ENCODE peak calls at places on chromosomes 12 and 14, in ten cellular contexts. Y is midbrain; H is SK-N-DZ; E is mammary epithelial cell; Q is mesothelial cell of epicardium; F is renal cortical epithelial cell; C is NCI-H2081; G is naive thymus-derived CD8-positive, alpha-beta T cell; B is hepatocyte; W is COLO829. N is an unnamed sample.

GRCh38 chr12:6084261-6084968 is 40.1 kb downstream of the VWF start:
- DNase-seq in Y (peak), H (peak), E (peak), Q (no peak), F (peak), C (no peak), G (no peak), B (peak), W (no peak), N (no peak)

GRCh38 chr14:45185110-45185814 is 49.5 kb downstream of the FANCM start:
- DNase-seq in Y (no peak), H (no peak), E (no peak), Q (no peak), F (no peak), C (no peak), G (no peak), B (no peak), W (no peak), N (no peak)

GRCh38 chr12:47824198-47824597 is 4.5 kb upstream of the HDAC7 start:
- DNase-seq in Y (no peak), H (no peak), E (no peak), Q (no peak), F (no peak), C (no peak), G (peak), B (no peak), W (no peak), N (no peak)

GRCh38 chr12:54028324-54029201 is at the start of gene HOXC6:
- DNase-seq in Y (no peak), H (no peak), E (no peak), Q (no peak), F (peak), C (peak), G (no peak), B (peak), W (no peak), N (peak)

GRCh38 chr14:44700184-44700583 is 193.1 kb upstream of the FSCB start:
- DNase-seq in Y (no peak), H (no peak), E (no peak), Q (no peak), F (peak), C (no peak), G (no peak), B (peak), W (no peak), N (no peak)

GRCh38 chr12:76649091-76649490 is 89.5 kb upstream of the OSBPL8 start:
- DNase-seq in Y (no peak), H (no peak), E (no peak), Q (no peak), F (no peak), C (no peak), G (no peak), B (no peak), W (no peak), N (no peak)

GRCh38 chr14:68616255-68616902 is 176.5 kb downstream of the ZFP36L1 start:
- DNase-seq in Y (no peak), H (no peak), E (no peak), Q (no peak), F (peak), C (no peak), G (no peak), B (no peak), W (no peak), N (peak)

GRCh38 chr12:99910342-99910741 is 74.4 kb downstream of the ANKS1B start:
- DNase-seq in Y (no peak), H (no peak), E (no peak), Q (no peak), F (no peak), C (no peak), G (no peak), B (no peak), W (no peak), N (no peak)

GRCh38 chr12:93841671-93842070 is 164.5 kb downstream of the CRADD start:
- DNase-seq in Y (no peak), H (no peak), E (no peak), Q (no peak), F (no peak), C (no peak), G (no peak), B (no peak), W (no peak), N (no peak)

GRCh38 chr12:93968928-93969327 is 179.4 kb upstream of the PLXNC1 start:
- DNase-seq in Y (no peak), H (no peak), E (no peak), Q (no peak), F (no peak), C (no peak), G (no peak), B (no peak), W (no peak), N (no peak)

GRCh38 chr12:120853188-120853587 is 51.0 kb downstream of the SPPL3 start:
- DNase-seq in Y (no peak), H (no peak), E (peak), Q (no peak), F (peak), C (no peak), G (no peak), B (no peak), W (no peak), N (no peak)

GRCh38 chr12:108519558-108519957 is 4.5 kb downstream of the FICD start:
- DNase-seq in Y (no peak), H (no peak), E (no peak), Q (no peak), F (no peak), C (no peak), G (no peak), B (no peak), W (no peak), N (peak)

GRCh38 chr14:103186241-103186835 is 63.1 kb downstream of the TNFAIP2 start:
- DNase-seq in Y (no peak), H (no peak), E (no peak), Q (no peak), F (no peak), C (no peak), G (no peak), B (no peak), W (no peak), N (no peak)

GRCh38 chr12:89333564-89334252 is 18.6 kb downstream of the DUSP6 start:
- DNase-seq in Y (no peak), H (no peak), E (no peak), Q (no peak), F (no peak), C (no peak), G (no peak), B (peak), W (no peak), N (no peak)

GRCh38 chr14:52399886-52400599 is 85.9 kb downstream of the PTGER2 start:
- DNase-seq in Y (no peak), H (peak), E (no peak), Q (no peak), F (peak), C (no peak), G (no peak), B (peak), W (no peak), N (no peak)

GRCh38 chr14:53151867-53152626 is 1.1 kb downstream of the DDHD1 start:
- DNase-seq in Y (peak), H (peak), E (peak), Q (peak), F (no peak), C (peak), G (peak), B (peak), W (peak), N (peak)

GRCh38 chr12:1934831-1935230 is 16.4 kb upstream of the CACNA2D4 start:
- DNase-seq in Y (no peak), H (no peak), E (no peak), Q (no peak), F (no peak), C (no peak), G (no peak), B (no peak), W (no peak), N (no peak)

GRCh38 chr12:106133136-106134087 is 5.3 kb downstream of the NUAK1 start:
- DNase-seq in Y (no peak), H (no peak), E (peak), Q (no peak), F (peak), C (no peak), G (no peak), B (no peak), W (no peak), N (no peak)

GRCh38 chr12:6828671-6829531 is 694 bp downstream of the P3H3 start:
- DNase-seq in Y (no peak), H (no peak), E (no peak), Q (no peak), F (no peak), C (peak), G (no peak), B (peak), W (no peak), N (no peak)

GRCh38 chr14:55071051-55071450 is 19.6 kb downstream of the MAPK1IP1L start:
- DNase-seq in Y (no peak), H (no peak), E (no peak), Q (no peak), F (no peak), C (no peak), G (no peak), B (no peak), W (no peak), N (no peak)

GRCh38 chr12:94663702-94664101 is 13.3 kb upstream of the TMCC3 start:
- DNase-seq in Y (no peak), H (no peak), E (no peak), Q (no peak), F (no peak), C (no peak), G (no peak), B (no peak), W (no peak), N (no peak)

GRCh38 chr12:94092516-94093241 is 55.7 kb upstream of the PLXNC1 start:
- DNase-seq in Y (no peak), H (no peak), E (peak), Q (no peak), F (peak), C (no peak), G (no peak), B (no peak), W (no peak), N (no peak)

GRCh38 chr14:44418856-44419255 is 88.2 kb downstream of the FSCB start:
- DNase-seq in Y (no peak), H (no peak), E (no peak), Q (no peak), F (no peak), C (no peak), G (no peak), B (no peak), W (no peak), N (no peak)

GRCh38 chr14:36976571-36977023 is 195.8 kb downstream of the SLC25A21 start:
- DNase-seq in Y (no peak), H (no peak), E (peak), Q (no peak), F (peak), C (no peak), G (no peak), B (no peak), W (no peak), N (no peak)

GRCh38 chr12:83945871-83946270 is 966.7 kb downstream of the SLC6A15 start:
- DNase-seq in Y (no peak), H (no peak), E (peak), Q (no peak), F (peak), C (peak), G (no peak), B (peak), W (no peak), N (no peak)

GRCh38 chr12:8078400-8078799 is 3.7 kb upstream of the NECAP1 start:
- DNase-seq in Y (no peak), H (peak), E (peak), Q (no peak), F (peak), C (peak), G (peak), B (peak), W (peak), N (no peak)

GRCh38 chr12:1915082-1915968 is 3.1 kb downstream of the CACNA2D4 start:
- DNase-seq in Y (no peak), H (no peak), E (no peak), Q (no peak), F (no peak), C (no peak), G (no peak), B (peak), W (no peak), N (no peak)

GRCh38 chr12:1993341-1993740 is 10.9 kb downstream of the DCP1B start:
- DNase-seq in Y (no peak), H (no peak), E (peak), Q (no peak), F (peak), C (no peak), G (no peak), B (peak), W (no peak), N (no peak)

GRCh38 chr12:130873106-130873795 is 1.4 kb downstream of the RAN start:
- DNase-seq in Y (no peak), H (no peak), E (peak), Q (no peak), F (no peak), C (no peak), G (no peak), B (no peak), W (no peak), N (no peak)

GRCh38 chr14:68781161-68782021 is 11.5 kb downstream of the ZFP36L1 start:
- DNase-seq in Y (no peak), H (no peak), E (no peak), Q (no peak), F (no peak), C (no peak), G (peak), B (peak), W (no peak), N (no peak)

GRCh38 chr14:93537962-93538361 is 107.2 kb downstream of the UNC79 start:
- DNase-seq in Y (no peak), H (no peak), E (no peak), Q (no peak), F (no peak), C (no peak), G (no peak), B (no peak), W (no peak), N (peak)

GRCh38 chr12:25502071-25502555 is 51.0 kb downstream of the LMNTD1 start:
- DNase-seq in Y (no peak), H (no peak), E (no peak), Q (no peak), F (no peak), C (no peak), G (no peak), B (no peak), W (no peak), N (no peak)

GRCh38 chr12:26286186-26286585 is 90.8 kb downstream of the SSPN start:
- DNase-seq in Y (no peak), H (no peak), E (no peak), Q (no peak), F (no peak), C (no peak), G (no peak), B (no peak), W (no peak), N (no peak)

GRCh38 chr12:111430418-111431353 is 25.0 kb downstream of the SH2B3 start:
- DNase-seq in Y (no peak), H (no peak), E (no peak), Q (no peak), F (no peak), C (no peak), G (peak), B (no peak), W (no peak), N (no peak)